ENCODE peak calls at places on chromosomes 1 and 21, in five cellular contexts. M is M059J, E is kidney, L is dermis microvascular lymphatic vessel endothelial cell, R is NCI-H82. Q is an unnamed sample.

GRCh38 chr1:193406901-193407300 is 220.5 kb upstream of the B3GALT2 start:
- DNase-seq in M (peak; percentile 67), E (no peak), L (peak; percentile 48), R (peak; percentile 71), Q (peak; percentile 76)

GRCh38 chr21:41933259-41934079 is 20.3 kb downstream of the C2CD2 start:
- DNase-seq in M (peak; percentile 78), E (no peak), L (peak; percentile 47), R (no peak), Q (peak; percentile 78)

GRCh38 chr1:41482001-41482765 is 2.3 kb downstream of the EDN2 start:
- DNase-seq in M (peak; percentile 90), E (peak; percentile 93), L (no peak), R (no peak), Q (peak; percentile 41)

GRCh38 chr1:205294175-205294913 is 27.2 kb downstream of the NUAK2 start:
- DNase-seq in M (peak; percentile 96), E (peak; percentile 90), L (peak; percentile 95), R (peak; percentile 40), Q (peak; percentile 95)

GRCh38 chr1:156912861-156913808 is 7.3 kb upstream of the LRRC71 start:
- DNase-seq in M (no peak), E (no peak), L (no peak), R (peak; percentile 27), Q (no peak)

GRCh38 chr1:64296459-64296858 is 93.0 kb downstream of the UBE2U start:
- DNase-seq in M (no peak), E (no peak), L (no peak), R (no peak), Q (no peak)

GRCh38 chr21:22468893-22469292 is 1470.7 kb downstream of the NCAM2 start:
- DNase-seq in M (no peak), E (no peak), L (no peak), R (no peak), Q (no peak)

GRCh38 chr1:21702780-21703179 is 33.6 kb upstream of the RAP1GAP start:
- DNase-seq in M (no peak), E (no peak), L (no peak), R (no peak), Q (peak; percentile 62)

Q was measured in lung microvascular endothelial cell.